ENCODE peak calls at places on chromosomes 12 and 14, in seven cellular contexts. J is AG04450, R is breast epithelium, P is ovary, K is pancreas, F is brain microvascular endothelial cell, H is uterus. T is an unnamed sample.

GRCh38 chr12:59164991-59165718 is 244.9 kb upstream of the LRIG3 start:
- DNase-seq in F (no peak), P (no peak), K (no peak), R (no peak), J (peak), H (no peak), T (no peak)

GRCh38 chr12:54663603-54664002 is 15.4 kb upstream of the DCD start:
- DNase-seq in P (no peak), H (no peak), F (no peak), R (no peak), J (no peak), K (no peak), T (no peak)

GRCh38 chr12:728781-729180 is 23.6 kb upstream of the WNK1 start:
- DNase-seq in F (no peak), P (no peak), K (no peak), H (no peak), R (no peak), J (no peak), T (no peak)

GRCh38 chr12:50088577-50089335 is 3.6 kb downstream of the SMARCD1 start:
- DNase-seq in R (no peak), K (no peak), F (peak), P (no peak), H (no peak), J (no peak), T (no peak)

GRCh38 chr14:83172363-83172762 is 1638.7 kb upstream of the SEL1L start:
- DNase-seq in K (no peak), F (peak), H (no peak), R (no peak), P (no peak), J (peak), T (no peak)

GRCh38 chr12:93824514-93825500 is 147.6 kb downstream of the CRADD start:
- DNase-seq in P (no peak), K (no peak), R (no peak), F (peak), J (no peak), H (no peak), T (no peak)

GRCh38 chr12:13499008-13499407 is 302.5 kb downstream of the EMP1 start:
- DNase-seq in J (no peak), F (no peak), P (no peak), K (no peak), R (no peak), H (no peak), T (no peak)

GRCh38 chr12:54075431-54075830 is 21.8 kb downstream of the HOXC4 start:
- DNase-seq in F (no peak), P (no peak), K (no peak), J (no peak), R (no peak), H (no peak), T (no peak)

GRCh38 chr12:3305464-3305863 is 185.5 kb upstream of the PRMT8 start:
- DNase-seq in J (no peak), P (no peak), R (no peak), K (peak), F (no peak), H (no peak), T (no peak)

GRCh38 chr12:46908936-46909635 is 83.3 kb upstream of the SLC38A4 start:
- DNase-seq in H (no peak), J (no peak), F (no peak), P (no peak), K (no peak), R (no peak), T (no peak)

GRCh38 chr14:66395300-66395699 is 90.9 kb upstream of the CCDC196 start:
- DNase-seq in K (no peak), F (no peak), P (no peak), R (no peak), J (no peak), H (no peak), T (no peak)

GRCh38 chr14:104532191-104532555 is 47.4 kb upstream of the C14orf180 start:
- DNase-seq in K (no peak), H (no peak), P (no peak), R (no peak), J (no peak), F (no peak), T (no peak)

GRCh38 chr12:115619889-115620288 is 657.6 kb downstream of the MED13L start:
- DNase-seq in H (no peak), P (no peak), J (no peak), F (no peak), K (no peak), R (no peak), T (no peak)

GRCh38 chr14:94541234-94541975 is 19.8 kb upstream of the SERPINA4 start:
- DNase-seq in R (no peak), K (no peak), J (no peak), P (no peak), F (no peak), H (no peak), T (no peak)

GRCh38 chr12:132640936-132641335 is 22.4 kb downstream of the P2RX2 start:
- DNase-seq in H (no peak), R (no peak), K (no peak), J (no peak), F (no peak), P (no peak), T (no peak)

GRCh38 chr14:81436296-81437138 is 36.4 kb upstream of the STON2 start:
- DNase-seq in R (peak), F (peak), P (peak), H (peak), J (no peak), K (peak), T (peak)

GRCh38 chr14:76267322-76268012 is 108.5 kb upstream of the ESRRB start:
- DNase-seq in H (peak), P (peak), F (peak), K (peak), R (peak), J (no peak), T (peak)

GRCh38 chr14:60691383-60692113 is 32.6 kb downstream of the SIX4 start:
- DNase-seq in H (no peak), J (no peak), K (no peak), R (no peak), F (no peak), P (no peak), T (no peak)

GRCh38 chr12:12214201-12214600 is 52.6 kb downstream of the LRP6 start:
- DNase-seq in H (no peak), R (no peak), P (no peak), K (no peak), F (no peak), J (no peak), T (no peak)

GRCh38 chr12:120055231-120055630 is 61.3 kb downstream of the RAB35 start:
- DNase-seq in J (no peak), R (no peak), P (no peak), H (no peak), K (no peak), F (no peak), T (no peak)

GRCh38 chr14:77390188-77390587 is 13.0 kb downstream of the SAMD15 start:
- DNase-seq in F (no peak), R (no peak), H (no peak), J (no peak), P (no peak), K (no peak), T (no peak)

GRCh38 chr12:80936642-80937390 is 918 bp downstream of the LIN7A start:
- DNase-seq in R (no peak), K (peak), F (peak), J (no peak), P (peak), H (peak), T (peak)

GRCh38 chr12:67999244-67999643 is 10.0 kb downstream of the IFNG-AS1 start:
- DNase-seq in R (no peak), P (no peak), H (no peak), J (no peak), F (no peak), K (no peak), T (no peak)

GRCh38 chr12:110007874-110008273 is 8.6 kb downstream of the ANKRD13A start:
- DNase-seq in P (no peak), R (no peak), F (no peak), J (no peak), H (no peak), K (no peak), T (no peak)

GRCh38 chr12:55051197-55051920 is 31.6 kb downstream of the NEUROD4 start:
- DNase-seq in R (no peak), K (no peak), F (no peak), J (no peak), H (no peak), P (no peak), T (no peak)

GRCh38 chr12:49279706-49280159 is 14.9 kb downstream of the TUBA1C start:
- DNase-seq in R (no peak), F (no peak), H (no peak), P (no peak), J (no peak), K (no peak), T (no peak)

GRCh38 chr12:57096099-57096572 is 7.2 kb downstream of the NAB2 start:
- DNase-seq in P (peak), J (no peak), H (no peak), K (no peak), F (no peak), R (no peak), T (no peak)

GRCh38 chr14:91996951-91997371 is 42.9 kb downstream of the TRIP11 start:
- DNase-seq in J (peak), K (no peak), H (no peak), R (no peak), F (peak), P (no peak), T (no peak)

GRCh38 chr12:44227601-44228000 is 391.7 kb downstream of the TMEM117 start:
- DNase-seq in H (no peak), J (no peak), K (no peak), P (no peak), F (no peak), R (no peak), T (no peak)

GRCh38 chr12:23899434-23899833 is 50.0 kb downstream of the SOX5 start:
- DNase-seq in R (no peak), P (no peak), J (no peak), F (no peak), H (no peak), K (no peak), T (no peak)

GRCh38 chr12:84174115-84174514 is 738.5 kb downstream of the SLC6A15 start:
- DNase-seq in H (no peak), P (no peak), K (peak), F (no peak), R (no peak), J (no peak), T (no peak)

GRCh38 chr12:3833670-3834310 is 39.4 kb downstream of the PARP11 start:
- DNase-seq in K (no peak), F (no peak), J (no peak), H (no peak), R (no peak), P (peak), T (no peak)

GRCh38 chr12:26832817-26833691 is at the start of gene ITPR2:
- DNase-seq in K (peak), J (no peak), H (peak), F (peak), P (peak), R (peak), T (peak)
- TF ChIP-seq CTCF in K (no peak), J (peak), H (peak), F (no peak), P (no peak), R (no peak), T (peak)

GRCh38 chr12:14931791-14932560 is 6.4 kb downstream of the ERP27 start:
- DNase-seq in F (no peak), K (no peak), R (no peak), J (no peak), H (no peak), P (no peak), T (no peak)

GRCh38 chr12:14937014-14937413 is 1.3 kb downstream of the ERP27 start:
- DNase-seq in H (no peak), F (no peak), R (no peak), J (no peak), K (no peak), P (no peak), T (no peak)

GRCh38 chr12:14936224-14936861 is 2.0 kb downstream of the ERP27 start:
- DNase-seq in K (no peak), F (no peak), R (no peak), H (no peak), J (no peak), P (no peak), T (no peak)

GRCh38 chr12:14935031-14935430 is 3.3 kb downstream of the ERP27 start:
- DNase-seq in K (no peak), F (no peak), P (no peak), J (no peak), H (no peak), R (no peak), T (no peak)

DNA sequence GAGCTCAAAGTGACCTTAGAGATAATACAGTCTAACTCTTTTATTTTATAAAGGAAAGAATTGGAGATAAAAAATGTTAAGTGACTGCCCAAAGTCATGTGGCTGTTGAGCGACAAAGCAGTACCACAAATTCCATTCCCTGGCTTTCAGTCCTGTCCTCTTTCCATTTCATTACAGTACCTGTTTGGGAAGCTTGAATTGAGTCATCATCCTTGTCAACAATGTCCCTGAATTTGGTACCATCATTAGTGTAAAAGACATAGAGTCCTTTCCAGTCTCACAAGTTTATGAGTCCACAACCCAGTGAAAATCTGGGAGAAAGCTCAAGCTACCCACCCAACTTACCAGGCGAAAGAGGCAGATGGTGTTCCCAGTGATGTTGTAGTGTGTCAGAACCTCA is 3.8 kb downstream of the ERP27 start:
- DNase-seq in H (no peak), F (no peak), R (no peak), K (no peak), J (no peak), P (no peak), T (no peak)
- TF ChIP-seq CTCF in H (no peak), F (no peak), R (no peak), K (no peak), J (no peak), P (no peak), T (no peak)

GRCh38 chr14:89308232-89308959 is 108.6 kb downstream of the FOXN3 start:
- DNase-seq in J (no peak), R (no peak), H (no peak), P (no peak), K (no peak), F (no peak), T (no peak)
- TF ChIP-seq CTCF in J (no peak), R (no peak), H (no peak), P (no peak), K (no peak), F (no peak), T (no peak)

DNA sequence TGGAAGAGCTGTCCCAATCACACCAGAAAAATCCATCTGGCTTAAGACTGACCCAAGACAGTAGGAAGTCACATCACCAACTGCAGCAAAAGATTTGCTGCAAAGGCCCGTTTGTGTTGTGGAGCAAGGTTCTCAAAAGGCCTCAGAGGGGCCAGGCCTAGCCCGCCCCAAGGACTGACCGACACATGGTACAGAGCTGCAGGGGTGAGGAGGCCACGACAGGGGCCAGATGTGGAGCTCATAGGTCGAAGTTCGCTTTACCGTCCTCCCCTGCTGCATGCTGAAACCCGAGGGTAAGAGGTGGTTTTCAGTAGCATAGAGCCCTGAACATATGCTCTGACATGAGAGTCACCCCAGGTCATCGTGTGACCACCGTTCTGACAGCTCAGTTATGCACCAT is 35.5 kb downstream of the PLBD1 start:
- DNase-seq in J (no peak), R (no peak), F (no peak), K (no peak), H (no peak), P (no peak), T (no peak)
- TF ChIP-seq CTCF in J (no peak), R (no peak), F (no peak), K (no peak), H (no peak), P (no peak), T (no peak)

DNA sequence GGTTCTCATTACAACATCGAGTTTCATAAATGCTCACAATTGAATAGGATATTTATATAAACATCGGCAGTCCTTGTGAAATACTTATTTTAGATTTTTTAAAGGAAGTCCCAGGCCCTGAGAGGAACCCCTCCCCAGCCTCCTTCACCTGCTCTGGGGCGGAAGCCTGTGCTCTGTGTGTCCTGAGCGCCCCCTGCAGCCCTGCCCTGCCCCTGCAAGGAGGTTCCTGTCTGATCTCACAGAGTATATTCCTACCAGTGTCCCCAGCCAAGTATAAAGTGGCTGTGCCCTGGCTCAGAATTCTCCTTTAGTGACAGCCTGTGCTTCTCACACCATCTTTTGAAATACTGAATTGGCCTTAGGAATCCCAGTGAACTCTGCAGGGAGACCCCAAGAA is 659.5 kb downstream of the TMEM121 start:
- DNase-seq in K (no peak), H (no peak), P (no peak), J (no peak), F (no peak), R (no peak), T (no peak)
- TF ChIP-seq CTCF in K (no peak), H (no peak), P (no peak), J (no peak), F (no peak), R (no peak), T (no peak)

GRCh38 chr14:99522457-99522891 is 41.3 kb downstream of the CCNK start:
- DNase-seq in P (peak), F (peak), K (no peak), R (no peak), H (peak), J (peak), T (peak)
- TF ChIP-seq CTCF in P (no peak), F (no peak), K (no peak), R (no peak), H (no peak), J (peak), T (no peak)